ENCODE peak calls at places on chromosomes 1 and 21, in five cellular contexts. One of them, this sample, is unnamed.

GRCh38 chr1:53077599-53077965 is 15.6 kb downstream of the PODN start:
- DNase-seq in fibroblast of the aortic adventitia: no peak
- DNase-seq in body of pancreas: no peak
- DNase-seq in HFF-Myc: no peak
- DNase-seq in pancreas: no peak
- DNase-seq in this sample: no peak

GRCh38 chr1:224300346-224300745 is 29.6 kb downstream of the NVL start:
- DNase-seq in body of pancreas: no peak
- DNase-seq in HFF-Myc: peak
- DNase-seq in fibroblast of the aortic adventitia: peak
- DNase-seq in pancreas: no peak
- DNase-seq in this sample: peak

GRCh38 chr1:226365166-226365565 is 42.7 kb downstream of the PARP1 start:
- DNase-seq in HFF-Myc: no peak
- DNase-seq in fibroblast of the aortic adventitia: no peak
- DNase-seq in pancreas: no peak
- DNase-seq in body of pancreas: no peak
- DNase-seq in this sample: no peak

GRCh38 chr21:38766987-38767722 is 38.6 kb upstream of the ETS2 start:
- DNase-seq in fibroblast of the aortic adventitia: no peak
- DNase-seq in body of pancreas: peak
- DNase-seq in HFF-Myc: no peak
- DNase-seq in pancreas: peak
- DNase-seq in this sample: no peak

GRCh38 chr1:43776043-43776761 is 68.9 kb downstream of the ST3GAL3 start:
- DNase-seq in pancreas: no peak
- DNase-seq in body of pancreas: no peak
- DNase-seq in HFF-Myc: peak
- DNase-seq in fibroblast of the aortic adventitia: peak
- DNase-seq in this sample: peak

GRCh38 chr1:53467391-53467790 is 8.2 kb downstream of the DMRTB1 start:
- DNase-seq in pancreas: no peak
- DNase-seq in HFF-Myc: no peak
- DNase-seq in fibroblast of the aortic adventitia: no peak
- DNase-seq in body of pancreas: no peak
- DNase-seq in this sample: no peak

GRCh38 chr1:153470707-153471106 is 10.3 kb upstream of the S100A7 start:
- DNase-seq in body of pancreas: no peak
- DNase-seq in HFF-Myc: no peak
- DNase-seq in fibroblast of the aortic adventitia: peak
- DNase-seq in pancreas: no peak
- DNase-seq in this sample: peak

GRCh38 chr1:115158181-115158580 is 68.9 kb upstream of the TSPAN2 start:
- DNase-seq in pancreas: no peak
- DNase-seq in fibroblast of the aortic adventitia: peak
- DNase-seq in HFF-Myc: no peak
- DNase-seq in body of pancreas: peak
- DNase-seq in this sample: peak

GRCh38 chr1:153961421-153961820 is 1.9 kb downstream of the SLC39A1 start:
- DNase-seq in fibroblast of the aortic adventitia: no peak
- DNase-seq in body of pancreas: no peak
- DNase-seq in HFF-Myc: no peak
- DNase-seq in pancreas: no peak
- DNase-seq in this sample: no peak

GRCh38 chr21:44331650-44332306 is 7.4 kb downstream of the CFAP410 start:
- DNase-seq in fibroblast of the aortic adventitia: no peak
- DNase-seq in HFF-Myc: peak
- DNase-seq in pancreas: no peak
- DNase-seq in body of pancreas: no peak
- DNase-seq in this sample: peak

GRCh38 chr1:21882721-21883415 is 54.2 kb downstream of the HSPG2 start:
- DNase-seq in HFF-Myc: no peak
- DNase-seq in body of pancreas: no peak
- DNase-seq in pancreas: no peak
- DNase-seq in fibroblast of the aortic adventitia: no peak
- DNase-seq in this sample: no peak

GRCh38 chr1:228109962-228110488 is 926 bp upstream of the MRPL55 start:
- DNase-seq in fibroblast of the aortic adventitia: no peak
- DNase-seq in pancreas: no peak
- DNase-seq in HFF-Myc: no peak
- DNase-seq in body of pancreas: no peak
- DNase-seq in this sample: peak

GRCh38 chr1:63622847-63623566 is 29.8 kb downstream of the PGM1 start:
- DNase-seq in HFF-Myc: no peak
- DNase-seq in pancreas: no peak
- DNase-seq in fibroblast of the aortic adventitia: no peak
- DNase-seq in body of pancreas: peak
- DNase-seq in this sample: no peak

GRCh38 chr1:69700770-69701169 is 133.0 kb downstream of the LRRC7 start:
- DNase-seq in pancreas: peak
- DNase-seq in fibroblast of the aortic adventitia: peak
- DNase-seq in body of pancreas: peak
- DNase-seq in HFF-Myc: no peak
- DNase-seq in this sample: peak

GRCh38 chr1:160996195-160996594 is 24.8 kb downstream of the F11R start:
- DNase-seq in HFF-Myc: no peak
- DNase-seq in body of pancreas: no peak
- DNase-seq in pancreas: no peak
- DNase-seq in fibroblast of the aortic adventitia: peak
- DNase-seq in this sample: peak

GRCh38 chr1:160997323-160998038 is 23.5 kb downstream of the F11R start:
- DNase-seq in pancreas: peak
- DNase-seq in HFF-Myc: peak
- DNase-seq in body of pancreas: peak
- DNase-seq in fibroblast of the aortic adventitia: peak
- DNase-seq in this sample: peak

GRCh38 chr1:160999376-160999775 is 21.6 kb downstream of the F11R start:
- DNase-seq in body of pancreas: no peak
- DNase-seq in pancreas: no peak
- DNase-seq in fibroblast of the aortic adventitia: no peak
- DNase-seq in HFF-Myc: no peak
- DNase-seq in this sample: no peak

GRCh38 chr1:160993544-160993943 is 27.4 kb downstream of the F11R start:
- DNase-seq in HFF-Myc: no peak
- DNase-seq in fibroblast of the aortic adventitia: peak
- DNase-seq in body of pancreas: peak
- DNase-seq in pancreas: no peak
- DNase-seq in this sample: peak
- TF ChIP-seq CTCF in HFF-Myc: peak
- TF ChIP-seq CTCF in fibroblast of the aortic adventitia: peak
- TF ChIP-seq CTCF in body of pancreas: peak
- TF ChIP-seq CTCF in pancreas: no peak
- TF ChIP-seq CTCF in this sample: peak

GRCh38 chr1:100536031-100536430 is 1.9 kb upstream of the GPR88 start:
- DNase-seq in fibroblast of the aortic adventitia: no peak
- DNase-seq in body of pancreas: no peak
- DNase-seq in HFF-Myc: no peak
- DNase-seq in pancreas: no peak
- DNase-seq in this sample: no peak

GRCh38 chr1:100542264-100542663 is 4.3 kb downstream of the GPR88 start:
- DNase-seq in HFF-Myc: no peak
- DNase-seq in body of pancreas: no peak
- DNase-seq in pancreas: no peak
- DNase-seq in fibroblast of the aortic adventitia: no peak
- DNase-seq in this sample: no peak

GRCh38 chr1:100535264-100535663 is 2.7 kb upstream of the GPR88 start:
- DNase-seq in pancreas: no peak
- DNase-seq in HFF-Myc: no peak
- DNase-seq in body of pancreas: no peak
- DNase-seq in fibroblast of the aortic adventitia: no peak
- DNase-seq in this sample: no peak

GRCh38 chr1:100539836-100540536 is 2.0 kb downstream of the GPR88 start:
- DNase-seq in pancreas: no peak
- DNase-seq in fibroblast of the aortic adventitia: peak
- DNase-seq in body of pancreas: peak
- DNase-seq in HFF-Myc: no peak
- DNase-seq in this sample: peak

DNA sequence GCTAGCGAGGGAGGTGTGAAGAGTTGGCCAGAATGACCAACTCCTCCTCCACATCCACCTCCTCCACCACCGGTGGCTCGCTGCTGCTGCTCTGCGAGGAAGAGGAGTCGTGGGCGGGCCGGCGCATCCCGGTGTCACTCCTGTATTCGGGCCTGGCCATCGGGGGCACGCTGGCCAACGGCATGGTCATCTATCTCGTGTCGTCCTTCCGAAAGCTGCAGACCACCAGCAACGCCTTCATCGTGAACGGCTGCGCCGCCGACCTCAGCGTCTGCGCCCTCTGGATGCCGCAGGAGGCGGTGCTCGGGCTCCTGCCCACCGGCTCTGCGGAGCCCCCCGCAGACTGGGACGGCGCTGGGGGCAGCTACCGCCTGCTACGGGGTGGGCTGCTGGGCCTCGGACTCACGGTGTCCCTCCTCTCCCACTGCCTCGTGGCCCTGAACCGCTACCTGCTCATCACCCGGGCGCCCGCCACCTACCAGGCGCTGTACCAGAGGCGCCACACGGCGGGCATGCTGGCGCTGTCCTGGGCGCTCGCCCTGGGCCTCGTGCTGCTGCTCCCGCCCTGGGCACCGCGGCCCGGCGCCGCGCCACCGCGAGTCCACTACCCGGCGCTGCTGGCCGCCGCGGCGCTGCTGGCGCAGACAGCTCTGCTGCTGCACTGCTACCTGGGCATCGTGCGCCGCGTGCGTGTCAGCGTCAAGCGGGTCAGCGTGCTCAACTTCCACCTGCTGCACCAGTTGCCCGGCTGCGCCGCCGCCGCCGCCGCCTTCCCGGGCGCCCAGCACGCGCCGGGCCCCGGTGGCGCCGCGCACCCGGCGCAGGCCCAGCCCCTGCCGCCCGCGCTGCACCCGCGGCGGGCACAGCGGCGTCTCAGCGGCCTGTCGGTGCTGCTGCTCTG is 1.2 kb downstream of the GPR88 start:
- DNase-seq in HFF-Myc: no peak
- DNase-seq in pancreas: peak
- DNase-seq in body of pancreas: peak
- DNase-seq in fibroblast of the aortic adventitia: no peak
- DNase-seq in this sample: no peak
- H3K4me3 ChIP-seq in HFF-Myc: peak
- H3K4me3 ChIP-seq in pancreas: peak
- H3K4me3 ChIP-seq in body of pancreas: no peak
- H3K4me3 ChIP-seq in fibroblast of the aortic adventitia: peak
- H3K4me3 ChIP-seq in this sample: peak

DNA sequence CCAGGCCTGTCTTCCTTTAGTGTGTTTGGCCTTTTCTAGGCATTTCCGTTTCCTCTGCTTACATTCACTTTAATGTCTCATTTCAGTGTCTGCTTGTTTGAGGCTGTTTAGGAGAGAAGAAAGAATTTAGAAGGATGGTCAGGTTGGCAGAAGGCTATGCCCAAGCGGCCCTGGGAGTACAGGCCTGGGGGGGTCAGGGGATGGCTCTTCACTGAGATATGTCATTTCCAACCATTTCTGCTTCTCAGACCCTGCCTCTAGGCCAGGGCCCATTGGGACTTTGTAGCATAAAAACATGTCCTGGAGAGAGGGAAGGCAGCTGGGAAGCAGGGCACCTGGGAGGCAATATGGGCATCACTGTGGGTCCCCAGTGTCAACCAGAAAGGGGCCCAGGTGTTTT is 86.0 kb downstream of the DDX20 start:
- DNase-seq in fibroblast of the aortic adventitia: no peak
- DNase-seq in HFF-Myc: no peak
- DNase-seq in body of pancreas: no peak
- DNase-seq in pancreas: no peak
- DNase-seq in this sample: no peak
- TF ChIP-seq CTCF in fibroblast of the aortic adventitia: no peak
- TF ChIP-seq CTCF in HFF-Myc: no peak
- TF ChIP-seq CTCF in body of pancreas: no peak
- TF ChIP-seq CTCF in pancreas: no peak
- TF ChIP-seq CTCF in this sample: no peak

GRCh38 chr1:99763956-99764355 is 2.5 kb downstream of the FRRS1 start:
- DNase-seq in body of pancreas: no peak
- DNase-seq in fibroblast of the aortic adventitia: peak
- DNase-seq in pancreas: no peak
- DNase-seq in HFF-Myc: no peak
- DNase-seq in this sample: peak
- H3K4me3 ChIP-seq in body of pancreas: no peak
- H3K4me3 ChIP-seq in fibroblast of the aortic adventitia: no peak
- H3K4me3 ChIP-seq in pancreas: no peak
- H3K4me3 ChIP-seq in HFF-Myc: no peak
- H3K4me3 ChIP-seq in this sample: no peak